ENCODE peak calls at places on chromosome 2, in eight cellular contexts. K is nephron progenitor cell, X is AG10803, I is A549, F is heart left ventricle, A is BE2C, S is heart right ventricle, P is right lobe of liver. D is an unnamed sample.

GRCh38 chr2:165803123-165803760 is 9.2 kb upstream of the GALNT3 start:
- DNase-seq in K (no peak), X (no peak), I (no peak), F (no peak), A (no peak), S (no peak), P (no peak), D (no peak)

GRCh38 chr2:16685340-16685715 is 19.7 kb upstream of the CYRIA start:
- DNase-seq in K (no peak), X (no peak), I (no peak), F (no peak), A (no peak), S (no peak), P (no peak), D (no peak)

GRCh38 chr2:184769038-184769437 is 170.7 kb downstream of the ZNF804A start:
- DNase-seq in K (no peak), X (peak), I (no peak), F (no peak), A (no peak), S (no peak), P (no peak), D (no peak)

GRCh38 chr2:175807031-175807873 is 194.8 kb downstream of the LNPK start:
- DNase-seq in K (no peak), X (peak), I (no peak), F (no peak), A (peak), S (no peak), P (no peak), D (no peak)

GRCh38 chr2:43131051-43131889 is 95.1 kb downstream of the ZFP36L2 start:
- DNase-seq in K (no peak), X (peak), I (peak), F (peak), A (peak), S (peak), P (peak), D (peak)

GRCh38 chr2:69524799-69525198 is 87.6 kb upstream of the NFU1 start:
- DNase-seq in K (no peak), X (no peak), I (no peak), F (no peak), A (no peak), S (no peak), P (no peak), D (no peak)

GRCh38 chr2:18599509-18600254 is 10.3 kb upstream of the NT5C1B start:
- DNase-seq in K (no peak), X (peak), I (no peak), F (no peak), A (no peak), S (no peak), P (no peak), D (no peak)

GRCh38 chr2:111155610-111156009 is 34.9 kb downstream of the BCL2L11 start:
- DNase-seq in K (no peak), X (no peak), I (no peak), F (no peak), A (no peak), S (no peak), P (no peak), D (no peak)

GRCh38 chr2:218839430-218839829 is 7.8 kb upstream of the PRKAG3 start:
- DNase-seq in K (no peak), X (peak), I (no peak), F (no peak), A (no peak), S (no peak), P (no peak), D (no peak)

GRCh38 chr2:205511221-205511620 is 171.1 kb upstream of the NRP2 start:
- DNase-seq in K (no peak), X (peak), I (no peak), F (no peak), A (no peak), S (no peak), P (no peak), D (no peak)

GRCh38 chr2:203759692-203760365 is 53.4 kb downstream of the CD28 start:
- DNase-seq in K (no peak), X (peak), I (no peak), F (no peak), A (no peak), S (no peak), P (no peak), D (no peak)

GRCh38 chr2:238846503-238847431 is 1.1 kb upstream of the TWIST2 start:
- DNase-seq in K (peak), X (peak), I (no peak), F (no peak), A (no peak), S (no peak), P (no peak), D (no peak)

GRCh38 chr2:46849741-46850474 is 65.7 kb downstream of the MCFD2 start:
- DNase-seq in K (no peak), X (no peak), I (no peak), F (peak), A (no peak), S (peak), P (peak), D (no peak)

GRCh38 chr2:25052948-25053477 is 11.1 kb downstream of the EFR3B start:
- DNase-seq in K (no peak), X (no peak), I (no peak), F (peak), A (no peak), S (no peak), P (no peak), D (no peak)

GRCh38 chr2:46922049-46922448 is 6.4 kb upstream of the MCFD2 start:
- DNase-seq in K (no peak), X (no peak), I (no peak), F (no peak), A (no peak), S (no peak), P (no peak), D (no peak)

GRCh38 chr2:5798083-5798482 is 105.9 kb downstream of the SOX11 start:
- DNase-seq in K (no peak), X (peak), I (no peak), F (no peak), A (no peak), S (no peak), P (no peak), D (no peak)

GRCh38 chr2:68368657-68369339 is 3.7 kb downstream of the PLEK start:
- DNase-seq in K (peak), X (peak), I (no peak), F (no peak), A (no peak), S (no peak), P (no peak), D (no peak)

GRCh38 chr2:218717262-218717661 is 6.6 kb downstream of the TTLL4 start:
- DNase-seq in K (no peak), X (no peak), I (no peak), F (no peak), A (no peak), S (no peak), P (no peak), D (no peak)

GRCh38 chr2:203682688-203683130 is 23.7 kb upstream of the CD28 start:
- DNase-seq in K (no peak), X (peak), I (no peak), F (peak), A (no peak), S (no peak), P (no peak), D (no peak)

GRCh38 chr2:2848621-2849443 is 517.8 kb upstream of the MYT1L start:
- DNase-seq in K (peak), X (no peak), I (no peak), F (no peak), A (peak), S (no peak), P (no peak), D (no peak)

GRCh38 chr2:893311-893710 is 57.3 kb upstream of the SNTG2 start:
- DNase-seq in K (peak), X (peak), I (no peak), F (no peak), A (peak), S (no peak), P (no peak), D (no peak)

GRCh38 chr2:29218071-29218470 is 102.9 kb downstream of the CLIP4 start:
- DNase-seq in K (no peak), X (no peak), I (no peak), F (no peak), A (no peak), S (no peak), P (no peak), D (no peak)

GRCh38 chr2:202091476-202091875 is 18.4 kb downstream of the KIAA2012 start:
- DNase-seq in K (no peak), X (no peak), I (no peak), F (no peak), A (no peak), S (no peak), P (no peak), D (no peak)

GRCh38 chr2:108893277-108893676 is 95.7 kb downstream of the EDAR start:
- DNase-seq in K (no peak), X (no peak), I (no peak), F (no peak), A (no peak), S (no peak), P (no peak), D (no peak)

GRCh38 chr2:227817940-227818568 is 4.4 kb downstream of the CCL20 start:
- DNase-seq in K (no peak), X (peak), I (peak), F (peak), A (peak), S (peak), P (peak), D (no peak)

GRCh38 chr2:40488927-40489677 is 37.2 kb upstream of the SLC8A1 start:
- DNase-seq in K (no peak), X (peak), I (no peak), F (no peak), A (no peak), S (no peak), P (no peak), D (no peak)

GRCh38 chr2:241279413-241279812 is 36.1 kb downstream of the HDLBP start:
- DNase-seq in K (no peak), X (no peak), I (no peak), F (no peak), A (peak), S (no peak), P (no peak), D (no peak)

GRCh38 chr2:145002624-145003023 is 482.7 kb upstream of the ZEB2 start:
- DNase-seq in K (no peak), X (no peak), I (no peak), F (no peak), A (no peak), S (no peak), P (no peak), D (no peak)

GRCh38 chr2:127047054-127047453 is 59.9 kb downstream of the BIN1 start:
- DNase-seq in K (no peak), X (no peak), I (no peak), F (peak), A (no peak), S (no peak), P (peak), D (no peak)

GRCh38 chr2:209499071-209499470 is 75.2 kb downstream of the MAP2 start:
- DNase-seq in K (no peak), X (peak), I (no peak), F (no peak), A (no peak), S (no peak), P (no peak), D (no peak)

GRCh38 chr2:68272246-68272987 is 20.1 kb upstream of the PPP3R1 start:
- DNase-seq in K (no peak), X (no peak), I (no peak), F (no peak), A (no peak), S (no peak), P (no peak), D (no peak)

GRCh38 chr2:224837558-224837957 is 121.4 kb upstream of the CCDC195 start:
- DNase-seq in K (no peak), X (peak), I (no peak), F (peak), A (no peak), S (no peak), P (no peak), D (no peak)

GRCh38 chr2:28166956-28167355 is 225.7 kb upstream of the FOSL2 start:
- DNase-seq in K (no peak), X (peak), I (peak), F (no peak), A (no peak), S (no peak), P (no peak), D (no peak)

GRCh38 chr2:165003443-165004130 is 48.3 kb upstream of the SLC38A11 start:
- DNase-seq in K (no peak), X (no peak), I (no peak), F (no peak), A (no peak), S (no peak), P (no peak), D (no peak)

DNA sequence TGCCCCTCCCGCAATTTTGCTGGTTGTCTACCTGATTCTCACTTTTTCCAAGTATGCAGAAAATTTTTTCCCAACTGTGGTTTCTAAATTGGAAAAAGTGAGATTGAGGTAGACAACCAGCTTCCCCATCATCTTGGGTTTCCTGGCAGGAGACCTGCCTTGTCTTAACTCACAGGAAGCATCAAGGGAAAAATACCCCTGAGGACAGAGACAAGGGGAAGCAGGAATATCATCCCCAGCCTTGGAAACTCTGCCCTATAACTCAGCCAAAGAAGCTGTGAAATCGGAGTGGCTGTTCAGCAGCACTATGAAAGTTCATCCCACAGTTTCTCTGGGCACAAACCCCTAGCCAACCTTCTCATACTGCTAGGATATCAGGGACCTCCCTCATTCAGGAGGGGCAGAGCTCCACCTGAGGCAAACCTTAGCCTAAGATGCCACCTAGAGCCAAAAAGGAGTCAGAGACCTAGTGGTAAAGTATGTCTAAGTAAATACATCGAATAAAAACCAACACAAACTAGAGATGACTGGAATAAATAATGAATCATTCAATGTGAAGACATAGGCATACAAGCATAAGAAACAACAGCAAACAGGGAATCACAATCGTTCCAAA is 68.2 kb downstream of the ZSWIM2 start:
- DNase-seq in K (no peak), X (peak), I (peak), F (no peak), A (no peak), S (no peak), P (no peak), D (no peak)
- TF ChIP-seq CTCF in K (no peak), X (no peak), I (peak), F (no peak), A (peak), S (no peak), P (no peak), D (no peak)

DNA sequence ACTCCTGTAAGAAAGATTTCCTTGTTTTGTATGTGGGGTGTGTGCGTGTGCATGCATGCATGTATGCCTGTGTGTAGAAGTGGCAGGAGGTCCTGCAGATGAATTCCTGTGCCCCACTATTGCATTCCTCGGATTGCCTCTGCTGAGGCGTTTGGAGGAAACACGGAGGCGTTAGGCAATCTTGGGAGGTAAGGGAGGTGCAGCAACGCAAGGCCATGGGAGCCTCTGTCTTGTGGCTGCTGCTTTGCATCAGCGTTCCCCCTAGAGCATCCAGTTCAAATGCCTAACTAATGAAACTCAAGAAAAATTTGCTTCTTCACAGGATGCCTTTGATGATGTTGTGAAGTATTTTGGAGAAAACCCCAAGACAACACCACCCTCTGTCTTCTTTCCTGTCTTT is 80.0 kb downstream of the PRPF40A start:
- DNase-seq in K (no peak), X (no peak), I (no peak), F (no peak), A (no peak), S (no peak), P (no peak), D (no peak)
- TF ChIP-seq CTCF in K (no peak), X (no peak), I (no peak), F (no peak), A (no peak), S (no peak), P (no peak), D (no peak)

GRCh38 chr2:128617029-128617590 is 298.4 kb upstream of the HS6ST1 start:
- DNase-seq in K (no peak), X (no peak), I (no peak), F (no peak), A (no peak), S (no peak), P (no peak), D (no peak)
- TF ChIP-seq CTCF in K (no peak), X (no peak), I (no peak), F (no peak), A (no peak), S (no peak), P (no peak), D (no peak)

GRCh38 chr2:54279385-54279784 is 23.4 kb upstream of the TSPYL6 start:
- DNase-seq in K (no peak), X (no peak), I (peak), F (no peak), A (no peak), S (no peak), P (no peak), D (no peak)
- TF ChIP-seq CTCF in K (peak), X (peak), I (peak), F (no peak), A (peak), S (no peak), P (no peak), D (peak)

DNA sequence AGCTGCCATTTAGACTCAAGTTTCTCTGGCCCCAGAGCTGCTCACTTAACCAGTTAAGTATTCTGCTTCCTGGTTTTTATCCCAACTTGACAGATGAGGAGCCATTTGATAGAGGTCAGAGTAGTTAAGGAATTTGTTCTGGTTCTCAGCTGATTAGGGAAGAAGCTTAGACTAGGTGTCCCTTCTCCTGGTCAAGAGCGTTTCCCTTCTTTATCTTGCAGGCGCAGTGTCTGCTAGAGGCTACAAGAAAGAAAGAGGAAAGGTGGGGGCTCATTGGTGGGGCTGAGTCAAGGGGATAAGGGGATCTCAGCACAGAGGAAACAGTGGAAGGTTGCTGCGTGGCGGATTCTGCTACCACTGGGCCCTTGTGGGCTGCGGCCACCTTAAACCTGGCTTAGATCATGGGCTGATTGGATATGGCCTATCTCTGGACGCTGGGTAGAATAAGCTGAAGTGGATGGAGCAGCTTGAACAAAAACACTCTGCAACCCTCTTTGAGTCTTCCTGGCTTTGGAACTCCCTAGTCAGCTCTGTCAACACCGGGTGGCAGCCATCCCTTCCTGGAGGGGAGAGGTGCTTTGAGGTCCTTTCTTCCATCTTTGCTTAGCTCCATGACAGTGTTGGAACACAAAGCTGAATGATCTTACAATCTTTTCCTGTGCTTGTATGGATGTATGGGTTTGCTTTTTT is 70.8 kb downstream of the QPCT start:
- DNase-seq in K (no peak), X (peak), I (no peak), F (no peak), A (peak), S (no peak), P (no peak), D (no peak)
- TF ChIP-seq CTCF in K (no peak), X (peak), I (peak), F (no peak), A (peak), S (no peak), P (no peak), D (no peak)

GRCh38 chr2:102839668-102840388 is 78.0 kb downstream of the TMEM182 start:
- DNase-seq in K (peak), X (peak), I (peak), F (no peak), A (peak), S (no peak), P (no peak), D (peak)

GRCh38 chr2:102843759-102844443 is 82.1 kb downstream of the TMEM182 start:
- DNase-seq in K (peak), X (no peak), I (no peak), F (no peak), A (peak), S (no peak), P (no peak), D (no peak)

GRCh38 chr2:102837626-102838198 is 75.9 kb downstream of the TMEM182 start:
- DNase-seq in K (no peak), X (no peak), I (no peak), F (no peak), A (no peak), S (no peak), P (no peak), D (no peak)

GRCh38 chr2:102844911-102845310 is 83.1 kb downstream of the TMEM182 start:
- DNase-seq in K (no peak), X (no peak), I (no peak), F (no peak), A (no peak), S (no peak), P (no peak), D (no peak)

GRCh38 chr2:102841107-102841840 is 79.4 kb downstream of the TMEM182 start:
- DNase-seq in K (peak), X (peak), I (peak), F (peak), A (peak), S (no peak), P (peak), D (peak)
- TF ChIP-seq CTCF in K (peak), X (peak), I (peak), F (peak), A (peak), S (peak), P (peak), D (no peak)

DNA sequence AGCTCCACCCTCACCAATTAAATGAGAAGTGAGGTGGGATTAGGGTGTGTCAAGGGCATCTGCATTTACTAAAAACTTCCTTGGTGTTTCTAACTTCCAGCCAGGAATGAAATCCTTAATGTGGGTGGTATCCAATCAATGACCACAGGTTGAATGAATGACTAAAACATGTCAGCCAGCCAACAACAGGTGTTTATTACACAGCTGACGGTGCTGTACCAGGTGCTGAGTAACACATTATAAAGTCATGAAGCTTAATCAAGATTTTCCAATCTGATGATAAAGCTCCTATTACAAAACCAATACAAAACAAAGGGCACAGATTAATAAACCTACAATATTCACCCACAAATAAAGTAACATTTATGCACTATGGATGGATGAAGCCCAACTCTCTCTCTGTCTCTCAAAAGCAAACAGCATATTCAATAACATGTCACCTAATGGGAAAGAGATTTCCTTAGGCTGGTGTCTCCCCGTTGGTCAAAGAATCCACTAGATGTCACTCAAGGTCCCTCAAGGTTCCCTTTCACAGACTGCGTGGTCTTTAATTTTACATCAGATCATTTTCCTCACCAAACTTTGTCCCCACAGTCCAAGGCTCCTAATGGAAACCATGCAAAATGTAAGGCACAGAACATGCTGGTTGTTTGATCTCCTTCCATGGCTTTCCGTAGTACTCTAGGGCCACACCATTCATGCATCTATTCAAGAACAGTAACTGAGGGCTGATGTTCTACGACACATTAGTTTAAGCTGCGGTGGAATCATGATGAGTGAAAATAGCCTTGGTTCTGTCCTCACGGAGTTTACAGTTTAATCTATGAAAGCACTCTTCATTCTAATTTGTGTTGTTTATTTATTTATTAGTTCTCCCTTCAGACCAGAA is 6.4 kb upstream of the PTPN4 start:
- DNase-seq in K (peak), X (peak), I (peak), F (no peak), A (peak), S (no peak), P (no peak), D (peak)
- TF ChIP-seq CTCF in K (peak), X (peak), I (peak), F (peak), A (peak), S (peak), P (peak), D (no peak)